ENCODE peak calls at places on chromosomes 4 and X, in four cellular contexts. I is lower lobe of right lung, W is HCT116, J is heart left ventricle. N is an unnamed sample.

GRCh38 chrX:9847071-9847470 is 60.8 kb downstream of the SHROOM2 start:
- DNase-seq in J (no peak), W (no peak), I (no peak), N (no peak)

GRCh38 chr4:88893961-88894360 is 163.0 kb downstream of the FAM13A start:
- DNase-seq in W (no peak), I (no peak), J (no peak), N (no peak)

GRCh38 chr4:139858436-139859225 is 193.0 kb downstream of the MGST2 start:
- DNase-seq in J (no peak), W (no peak), I (no peak), N (no peak)

GRCh38 chrX:149010899-149011224 is 494.2 kb downstream of the IDS start:
- DNase-seq in J (no peak), W (no peak), I (no peak), N (no peak)

GRCh38 chr4:66688674-66689073 is 856.6 kb downstream of the CENPC start:
- DNase-seq in I (no peak), W (no peak), J (no peak), N (no peak)

GRCh38 chr4:188915175-188915574 is 775.9 kb downstream of the TRIML1 start:
- DNase-seq in W (no peak), J (no peak), I (no peak), N (no peak)

GRCh38 chr4:190019023-190019858 is 7.8 kb downstream of the FRG2 start:
- DNase-seq in J (no peak), I (no peak), W (no peak), N (no peak)

GRCh38 chrX:102934624-102935023 is 2.4 kb upstream of the RAB40AL start:
- DNase-seq in I (no peak), J (no peak), W (no peak), N (no peak)

GRCh38 chr4:102247041-102247440 is 98.2 kb downstream of the SLC39A8 start:
- DNase-seq in W (no peak), J (no peak), I (no peak), N (no peak)

GRCh38 chrX:53088136-53088974 is 5.6 kb upstream of the KANTR start:
- DNase-seq in W (no peak), I (peak; percentile 84), J (peak; percentile 86), N (no peak)

GRCh38 chr4:78612398-78613005 is 60.9 kb downstream of the ANXA3 start:
- DNase-seq in W (no peak), I (no peak), J (peak; percentile 29), N (peak; percentile 33)

GRCh38 chr4:152936446-152937279 is 540 bp downstream of the FHDC1 start:
- DNase-seq in J (peak; percentile 38), W (no peak), I (peak; percentile 59), N (no peak)

GRCh38 chr4:171242831-171243230 is 570.4 kb upstream of the GALNTL6 start:
- DNase-seq in W (no peak), I (no peak), J (no peak), N (no peak)

GRCh38 chr4:9952415-9952950 is 68.8 kb downstream of the SLC2A9 start:
- DNase-seq in J (no peak), I (no peak), W (no peak), N (no peak)

GRCh38 chr4:2936773-2937145 is 26.4 kb downstream of the NOP14 start:
- DNase-seq in W (no peak), J (no peak), I (no peak), N (no peak)
- TF ChIP-seq CTCF in W (no peak), J (no peak), I (no peak), N (no peak)

GRCh38 chr4:98148856-98149255 is 5.6 kb upstream of the STPG2 start:
- DNase-seq in W (no peak), J (no peak), I (no peak), N (no peak)

DNA sequence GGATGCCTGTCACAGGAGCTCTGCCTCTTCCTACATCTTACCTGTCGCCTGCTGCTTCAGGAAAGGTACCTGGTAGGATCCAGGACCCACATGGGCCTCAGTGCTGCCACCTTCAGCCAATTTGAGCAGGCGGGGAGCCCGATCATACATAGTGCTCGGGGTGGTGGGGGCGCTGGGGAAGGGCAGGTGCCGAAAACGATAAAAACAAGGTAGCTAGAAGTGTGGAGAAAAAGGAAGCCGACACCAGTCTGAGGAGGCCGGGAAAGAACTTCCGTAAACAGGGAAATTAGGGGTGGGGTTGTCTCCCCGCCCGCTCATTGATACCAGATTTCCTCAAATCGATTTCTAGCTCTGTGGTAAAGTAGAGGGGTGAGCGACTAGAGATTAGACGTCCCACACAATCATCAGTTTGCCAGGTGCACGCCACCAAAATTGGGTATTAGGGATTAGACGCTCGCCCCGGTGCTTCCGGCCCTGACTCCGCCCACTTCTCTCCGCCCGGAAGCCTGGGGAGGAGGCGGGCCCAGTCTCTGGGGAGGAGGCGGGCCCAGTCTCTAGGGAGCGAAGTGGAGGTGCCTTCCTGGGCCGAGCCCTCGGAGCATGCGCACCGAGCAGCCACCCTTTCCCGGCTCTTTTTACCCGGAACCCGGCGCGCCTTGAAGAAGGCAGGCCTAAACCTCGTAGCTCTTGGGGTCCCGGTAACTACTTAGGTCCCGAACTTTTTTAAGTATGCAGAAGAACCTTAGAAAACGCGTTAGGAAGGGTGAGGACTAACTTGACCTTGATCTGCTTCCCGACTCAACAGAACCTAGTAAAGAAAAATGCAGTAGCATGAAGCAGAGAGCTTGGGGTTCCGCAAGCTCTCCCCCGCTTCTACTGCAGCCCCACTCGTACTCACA is at the start of gene STPG2:
- DNase-seq in W (peak; percentile 83), J (peak; percentile 96), I (peak; percentile 97), N (peak; percentile 58)
- TF ChIP-seq CTCF in W (peak; percentile 73), J (peak; percentile 46), I (peak; percentile 45), N (peak; percentile 42)

GRCh38 chr4:106595906-106596305 is 227.3 kb upstream of the GIMD1 start:
- DNase-seq in J (no peak), I (no peak), W (no peak), N (no peak)

GRCh38 chr4:106588906-106589305 is 220.3 kb upstream of the GIMD1 start:
- DNase-seq in W (no peak), J (no peak), I (no peak), N (no peak)

DNA sequence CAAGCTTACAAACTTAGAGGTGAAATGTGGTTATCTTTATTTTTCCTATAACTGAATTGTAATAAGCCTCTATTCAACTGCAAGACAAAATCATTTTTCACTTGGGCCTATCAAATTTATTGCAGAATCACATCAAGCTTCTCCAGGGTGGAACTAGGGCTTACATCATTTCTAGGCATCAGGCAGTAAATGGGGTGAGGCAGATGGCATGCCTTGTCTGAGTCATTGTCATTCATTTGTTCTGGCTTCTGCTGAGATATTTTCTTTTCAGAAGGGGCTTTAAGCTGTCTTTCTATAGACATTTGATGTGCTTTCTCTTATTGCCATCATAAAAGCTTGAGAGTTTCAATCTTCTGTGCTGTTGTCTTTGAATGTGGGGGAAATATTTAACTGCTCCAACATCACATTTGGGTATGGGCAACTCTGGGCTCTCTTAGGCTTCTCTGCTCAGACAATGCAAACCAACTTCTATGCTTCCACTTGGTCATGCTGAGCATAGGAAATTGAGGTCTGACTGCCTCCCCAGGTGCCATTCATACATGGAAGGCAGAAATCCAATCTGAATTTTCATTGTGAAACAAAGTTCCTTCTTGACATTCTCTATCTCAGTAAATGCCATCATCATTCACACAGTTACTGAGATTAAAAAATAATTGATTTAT is 225.8 kb upstream of the GIMD1 start:
- DNase-seq in W (no peak), I (no peak), J (no peak), N (no peak)
- TF ChIP-seq CTCF in W (no peak), I (no peak), J (no peak), N (no peak)

GRCh38 chrX:2626750-2627149 is 64.3 kb upstream of the CD99 start:
- DNase-seq in I (no peak), W (no peak), J (no peak), N (no peak)

GRCh38 chrX:2628751-2629315 is 62.3 kb upstream of the CD99 start:
- DNase-seq in J (no peak), I (no peak), W (no peak), N (no peak)

GRCh38 chrX:2629316-2630168 is 61.6 kb upstream of the CD99 start:
- DNase-seq in W (no peak), I (no peak), J (no peak), N (no peak)

GRCh38 chrX:2631743-2632532 is 59.2 kb upstream of the CD99 start:
- DNase-seq in J (no peak), I (no peak), W (no peak), N (no peak)

DNA sequence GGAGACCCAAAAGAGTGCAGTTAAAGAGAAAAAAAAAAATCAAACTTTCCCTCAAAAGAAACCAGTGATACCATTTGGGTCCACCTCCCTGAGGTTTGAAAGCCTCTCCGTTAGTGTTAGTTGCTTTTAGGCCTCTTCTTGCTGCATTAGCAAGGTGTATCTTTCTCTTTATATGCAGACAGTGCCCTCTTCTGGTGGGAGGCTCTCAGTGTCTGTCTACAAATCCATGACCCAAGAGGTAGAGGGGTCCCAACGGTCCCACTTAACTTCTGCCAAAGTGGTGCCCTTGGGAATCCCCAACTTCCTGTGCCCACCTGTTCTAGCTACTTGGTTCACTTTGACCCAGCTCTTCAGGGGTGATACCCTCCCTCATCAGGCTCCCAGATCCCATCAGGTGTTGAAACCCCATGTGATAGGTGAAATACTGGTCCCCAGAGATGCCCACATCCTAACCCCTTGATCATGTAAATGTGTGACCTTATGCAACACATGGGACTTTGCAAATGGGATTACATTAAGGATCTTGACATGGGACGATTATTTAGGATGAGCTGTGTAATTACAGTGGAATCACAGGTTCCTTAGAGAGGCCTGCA is 63.7 kb upstream of the CD99 start:
- DNase-seq in J (no peak), W (peak; percentile 44), I (no peak), N (peak; percentile 15)
- TF ChIP-seq CTCF in J (peak; percentile 52), W (peak; percentile 69), I (peak; percentile 51), N (peak; percentile 64)

GRCh38 chrX:80181079-80181478 is 166.5 kb downstream of the TBX22 start:
- DNase-seq in J (no peak), W (no peak), I (no peak), N (no peak)
- TF ChIP-seq CTCF in J (peak; percentile 24), W (no peak), I (no peak), N (no peak)

GRCh38 chr4:108018884-108019187 is 29.1 kb downstream of the HADH start:
- DNase-seq in W (no peak), I (no peak), J (no peak), N (no peak)
- TF ChIP-seq CTCF in W (no peak), I (no peak), J (no peak), N (no peak)

GRCh38 chr4:97990409-97990808 is 152.9 kb downstream of the STPG2 start:
- DNase-seq in I (no peak), W (no peak), J (no peak), N (no peak)

GRCh38 chr4:97978791-97979488 is 164.3 kb downstream of the STPG2 start:
- DNase-seq in W (no peak), J (no peak), I (no peak), N (no peak)

GRCh38 chr4:97987019-97987648 is 156.1 kb downstream of the STPG2 start:
- DNase-seq in I (no peak), J (no peak), W (peak; percentile 44), N (no peak)

GRCh38 chr4:97984545-97985131 is 158.6 kb downstream of the STPG2 start:
- DNase-seq in W (peak; percentile 6), J (no peak), I (no peak), N (no peak)
- TF ChIP-seq CTCF in W (peak; percentile 48), J (no peak), I (no peak), N (peak; percentile 33)

N was measured in HFF-Myc.